ENCODE peak calls at places on chromosomes 1 and 21, in six cellular contexts. Q is tibial nerve, U is aorta, Z is psoas muscle, W is fibroblast of lung, H is lower lobe of right lung. X is an unnamed sample. For H3K4me1 and H3K36me3, the result is how much of the 10 kb centered on the place peaks cover.

GRCh38 chr1:100941098-100941527 is 45.2 kb downstream of the SLC30A7 start:
- DNase-seq in U (no peak), Q (no peak), Z (no peak), W (no peak), H (no peak), X (no peak)

GRCh38 chr1:155513300-155513926 is 49.2 kb downstream of the ASH1L start:
- DNase-seq in Q (no peak), Z (no peak), U (no peak), H (no peak), W (peak), X (no peak)

GRCh38 chr21:44755227-44755626 is 43.9 kb upstream of the TSPEAR start:
- DNase-seq in U (peak), Q (no peak), H (no peak), Z (no peak), W (peak), X (no peak)

GRCh38 chr1:83734411-83734810 is 264.5 kb downstream of the TTLL7 start:
- DNase-seq in W (no peak), H (no peak), Z (no peak), U (no peak), Q (no peak), X (no peak)

GRCh38 chr1:247647864-247648263 is 31.7 kb downstream of the OR13G1 start:
- DNase-seq in Z (no peak), U (no peak), W (no peak), H (no peak), Q (peak), X (no peak)

GRCh38 chr1:54105736-54106269 is 47.0 kb downstream of the CDCP2 start:
- DNase-seq in W (peak), Q (no peak), H (no peak), U (no peak), Z (no peak), X (no peak)

GRCh38 chr1:53294557-53294956 is 33.3 kb downstream of the LRP8 start:
- DNase-seq in W (no peak), U (no peak), Q (no peak), H (no peak), Z (no peak), X (no peak)

GRCh38 chr1:101308935-101309333 is 72.1 kb downstream of the S1PR1 start:
- DNase-seq in Z (no peak), Q (no peak), W (no peak), U (no peak), H (no peak), X (no peak)

GRCh38 chr21:21200939-21201610 is 202.9 kb downstream of the NCAM2 start:
- DNase-seq in W (peak), Q (no peak), Z (no peak), H (no peak), U (no peak), X (no peak)

GRCh38 chr21:16377857-16378256 is 648.1 kb downstream of the USP25 start:
- DNase-seq in H (no peak), Q (no peak), Z (no peak), U (no peak), W (peak), X (no peak)

DNA sequence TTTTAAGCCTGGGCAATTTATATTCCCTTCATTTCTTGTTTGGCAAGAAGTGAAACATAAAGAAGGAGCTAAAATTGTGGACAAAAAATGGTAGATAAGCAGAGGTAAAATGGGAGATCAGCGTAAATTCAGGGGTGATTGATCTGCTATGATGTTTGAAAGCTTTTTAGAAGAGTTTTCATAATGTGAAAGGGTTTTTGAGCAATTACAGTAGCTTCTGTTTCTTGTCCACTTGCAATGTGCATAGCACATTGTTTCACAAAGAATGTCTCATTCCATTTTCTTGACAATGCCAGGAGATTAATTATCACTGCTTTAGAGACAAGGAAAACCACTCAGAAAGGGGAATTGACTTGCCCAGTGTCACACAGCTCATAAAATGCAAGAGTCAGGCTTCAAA is 65.9 kb upstream of the PLPPR4 start:
- DNase-seq in Z (no peak), U (no peak), H (no peak), W (no peak), Q (no peak), X (no peak)
- H3K4me1 ChIP-seq in Z (under half), U (under half), H (under half), W (under half), Q (under half), X (under half)

GRCh38 chr1:228163004-228163753 is 2.4 kb upstream of the IBA57 start:
- DNase-seq in U (no peak), H (peak), Z (peak), Q (no peak), W (no peak), X (no peak)

GRCh38 chr1:228161866-228162265 is 3.7 kb upstream of the IBA57 start:
- DNase-seq in H (peak), Q (no peak), Z (no peak), U (no peak), W (no peak), X (no peak)

GRCh38 chr1:228160201-228160761 is 5.3 kb upstream of the IBA57 start:
- DNase-seq in W (no peak), U (peak), Z (peak), Q (no peak), H (peak), X (no peak)

GRCh38 chr1:228162286-228163003 is 3.2 kb upstream of the IBA57 start:
- DNase-seq in Z (peak), W (no peak), H (peak), Q (no peak), U (no peak), X (no peak)

DNA sequence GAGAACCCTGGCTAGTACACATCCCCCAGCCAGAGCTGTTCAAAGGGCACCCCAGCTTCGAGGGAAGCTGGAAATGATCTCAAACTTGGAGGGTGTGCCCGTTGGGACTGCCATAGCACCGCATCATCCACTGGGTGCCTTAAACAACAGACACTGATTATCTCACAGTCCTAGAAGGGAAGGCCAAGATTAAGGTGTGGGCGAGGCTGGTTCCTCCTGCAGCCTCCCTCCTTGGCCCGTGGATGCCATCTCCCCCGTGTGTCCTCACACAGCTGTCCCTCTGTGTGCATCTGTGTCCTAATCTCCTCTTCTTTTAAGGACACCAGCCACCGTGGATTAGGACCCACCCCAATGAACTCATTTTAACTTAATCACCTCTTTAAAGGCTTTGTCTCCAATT is 4.2 kb upstream of the IBA57 start:
- DNase-seq in H (peak), Q (no peak), U (no peak), Z (no peak), W (no peak), X (no peak)
- H3K27ac ChIP-seq in H (peak), Q (peak), U (no peak), Z (peak), W (no peak), X (peak)

DNA sequence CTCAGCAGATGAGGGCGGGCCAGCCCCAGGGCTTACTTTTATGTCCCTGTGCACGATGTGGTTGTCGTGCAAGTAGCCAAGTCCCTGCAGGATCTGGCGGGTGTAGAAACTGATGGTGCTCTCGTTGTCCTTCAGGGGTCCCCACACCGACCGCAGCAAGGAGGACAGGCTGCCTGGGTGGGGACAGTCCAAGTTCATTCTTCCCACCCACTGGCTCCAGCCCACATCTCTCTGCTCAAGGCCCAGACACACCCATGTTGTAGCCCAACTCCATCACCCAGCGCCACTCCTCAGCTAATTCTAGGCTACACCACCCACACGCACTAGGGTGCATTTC is 7.0 kb downstream of the MAP3K6 start:
- DNase-seq in Q (no peak), Z (no peak), W (no peak), U (no peak), H (no peak), X (no peak)
- H3K36me3 ChIP-seq in Q (under half), Z (half or more), W (under half), U (under half), H (half or more), X (half or more)

DNA sequence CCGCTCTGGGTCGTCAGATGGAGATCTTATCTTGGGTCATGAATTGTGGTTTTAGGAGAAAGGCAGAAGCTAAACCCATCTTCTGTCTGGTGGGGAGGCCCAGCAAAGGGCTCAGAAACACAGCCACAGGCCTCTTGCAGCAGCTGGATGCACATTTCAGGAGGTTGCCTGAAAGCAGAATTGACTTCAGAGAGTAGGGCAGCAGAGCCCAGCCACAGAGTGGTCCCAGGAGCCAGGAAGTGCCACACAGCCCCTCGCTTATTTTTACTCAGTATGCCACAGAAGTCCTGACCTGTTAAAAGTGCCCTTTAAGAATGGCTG is 8.3 kb upstream of the RIPK4 start:
- DNase-seq in H (no peak), U (peak), Z (no peak), W (no peak), Q (no peak), X (no peak)
- H3K4me1 ChIP-seq in H (under half), U (under half), Z (under half), W (under half), Q (under half), X (under half)

GRCh38 chr21:33695785-33696184 is 53.5 kb downstream of the ITSN1 start:
- DNase-seq in Q (no peak), Z (no peak), W (no peak), H (no peak), U (no peak), X (no peak)
- H3K27ac ChIP-seq in Q (no peak), Z (no peak), W (no peak), H (no peak), U (no peak), X (no peak)

DNA sequence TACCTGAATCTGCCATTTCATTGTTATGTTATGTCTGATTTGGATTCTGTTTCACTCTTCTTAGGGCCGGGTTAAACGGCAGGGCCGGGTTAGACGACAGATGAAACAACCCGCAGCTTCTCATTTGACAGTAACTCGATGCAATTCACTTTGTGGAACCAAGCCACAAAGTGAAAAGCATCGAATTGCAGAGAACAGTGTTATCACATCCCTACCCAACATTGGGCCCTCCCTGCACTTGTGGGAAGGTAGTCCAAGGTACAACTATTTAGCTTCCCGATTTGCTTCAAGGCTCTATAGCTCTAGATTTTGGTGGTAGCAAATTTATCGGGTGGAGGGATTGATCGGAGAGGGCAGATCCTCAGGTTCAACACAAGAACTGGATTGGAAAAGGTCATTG is 17.0 kb downstream of the SON start:
- DNase-seq in U (no peak), Q (no peak), H (no peak), Z (no peak), W (no peak), X (no peak)
- H3K36me3 ChIP-seq in U (under half), Q (under half), H (half or more), Z (half or more), W (under half), X (half or more)

DNA sequence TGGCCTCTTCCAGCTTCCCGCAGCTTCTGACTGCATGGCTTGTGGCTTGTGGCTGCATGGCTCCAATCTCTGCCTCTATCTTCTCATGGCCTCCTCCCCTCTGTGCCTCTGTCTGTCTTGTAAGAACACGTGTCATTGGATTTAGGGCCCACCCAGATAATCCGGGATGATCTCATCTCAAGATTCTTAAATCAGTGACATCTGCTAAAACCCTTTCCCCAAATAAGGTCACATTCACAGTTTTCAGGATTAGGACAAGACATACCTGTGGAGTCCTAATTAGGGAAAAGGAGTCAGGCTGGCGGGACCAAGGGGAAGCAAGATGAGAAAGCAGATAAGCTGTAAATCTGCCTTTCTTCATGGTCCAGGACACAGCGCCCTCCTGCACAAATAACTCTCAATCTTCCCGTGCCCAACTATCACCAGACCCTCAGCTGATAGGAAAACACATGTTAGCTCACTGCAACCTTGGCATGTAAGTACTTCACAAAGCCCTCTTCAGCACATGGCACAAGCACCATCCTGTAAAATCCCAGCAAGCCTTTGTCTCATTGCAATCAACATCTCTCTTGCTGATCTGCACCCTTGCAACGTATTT is 82.2 kb downstream of the SPSB1 start:
- DNase-seq in W (no peak), Q (no peak), Z (no peak), H (no peak), U (no peak), X (no peak)
- H3K4me1 ChIP-seq in W (under half), Q (under half), Z (under half), H (half or more), U (under half), X (half or more)

DNA sequence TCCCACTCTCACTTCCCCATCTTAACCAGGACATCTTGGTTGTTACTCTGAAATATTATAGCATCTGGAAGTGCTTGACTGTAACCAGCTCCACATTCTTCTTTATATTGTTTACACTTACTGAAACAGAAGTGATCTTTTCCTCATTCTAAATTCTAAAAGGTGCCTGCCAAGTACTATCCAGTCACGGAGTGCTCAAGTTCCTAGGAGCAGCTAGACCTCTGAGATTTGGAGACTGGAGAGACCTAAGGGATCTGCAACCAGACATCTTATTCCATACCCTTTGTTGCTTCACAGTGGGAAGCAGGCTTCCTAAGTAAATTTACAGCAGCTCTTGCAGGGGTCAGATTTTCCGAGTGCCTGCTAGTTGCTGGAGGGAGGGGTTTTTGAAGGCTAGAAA is 150.5 kb downstream of the MAST2 start:
- DNase-seq in H (no peak), Q (no peak), W (peak), Z (no peak), U (no peak), X (no peak)
- H3K27ac ChIP-seq in H (no peak), Q (no peak), W (peak), Z (peak), U (peak), X (peak)

GRCh38 chr1:235450886-235451457 is 53.3 kb downstream of the B3GALNT2 start:
- DNase-seq in W (no peak), Z (no peak), H (no peak), Q (no peak), U (no peak), X (no peak)
- H3K36me3 ChIP-seq in W (under half), Z (half or more), H (half or more), Q (under half), U (under half), X (half or more)